ENCODE peak calls at places on chromosomes 1 and 21, in ten cellular contexts. F, I, Y, V, B, U, S, E, X and Z are unnamed samples. For H3K27me3, the result is how much of the 10 kb centered on the place peaks cover.

GRCh38 chr1:173191011-173191410 is 16.1 kb downstream of the TNFSF4 start:
- DNase-seq in F (no peak), I (no peak), Y (no peak), V (no peak), B (no peak), U (no peak), S (peak), E (peak), X (no peak), Z (no peak)

GRCh38 chr1:226310637-226311195 is 1.8 kb upstream of the LIN9 start:
- DNase-seq in F (no peak), I (no peak), Y (peak), V (no peak), B (no peak), U (no peak), S (no peak), E (no peak), X (no peak), Z (no peak)

GRCh38 chr21:29673096-29673610 is 266.6 kb downstream of the GRIK1 start:
- DNase-seq in F (no peak), I (no peak), Y (no peak), V (no peak), B (no peak), U (no peak), S (no peak), E (no peak), X (no peak), Z (no peak)

GRCh38 chr1:97906567-97907228 is 14.1 kb downstream of the DPYD start:
- DNase-seq in F (no peak), I (no peak), Y (peak), V (peak), B (no peak), U (peak), S (peak), E (peak), X (no peak), Z (peak)

GRCh38 chr1:203702130-203702577 is 62.8 kb upstream of the LAX1 start:
- DNase-seq in F (peak), I (peak), Y (no peak), V (no peak), B (peak), U (no peak), S (peak), E (peak), X (no peak), Z (no peak)

GRCh38 chr1:15236226-15237145 is 10.5 kb upstream of the FHAD1 start:
- DNase-seq in F (no peak), I (no peak), Y (no peak), V (no peak), B (no peak), U (no peak), S (peak), E (no peak), X (no peak), Z (no peak)

GRCh38 chr1:90133133-90133532 is 138.2 kb downstream of the ZNF326 start:
- DNase-seq in F (peak), I (no peak), Y (peak), V (no peak), B (peak), U (no peak), S (peak), E (peak), X (no peak), Z (no peak)

GRCh38 chr1:222171005-222171404 is 376.9 kb downstream of the HHIPL2 start:
- DNase-seq in F (no peak), I (no peak), Y (peak), V (no peak), B (no peak), U (no peak), S (peak), E (peak), X (no peak), Z (no peak)

GRCh38 chr1:59994302-59995198 is 68.0 kb upstream of the CYP2J2 start:
- DNase-seq in F (no peak), I (no peak), Y (no peak), V (no peak), B (peak), U (no peak), S (peak), E (peak), X (no peak), Z (no peak)

GRCh38 chr1:118989878-118990378 is 1.8 kb upstream of the TBX15 start:
- DNase-seq in F (no peak), I (no peak), Y (peak), V (no peak), B (no peak), U (no peak), S (peak), E (peak), X (no peak), Z (no peak)

GRCh38 chr1:112532074-112532473 is 23.3 kb downstream of the WNT2B start:
- DNase-seq in F (no peak), I (no peak), Y (no peak), V (no peak), B (no peak), U (no peak), S (no peak), E (no peak), X (no peak), Z (no peak)

GRCh38 chr1:19644761-19645543 is 841 bp downstream of the NBL1 start:
- DNase-seq in F (no peak), I (no peak), Y (peak), V (no peak), B (no peak), U (no peak), S (peak), E (no peak), X (no peak), Z (no peak)

GRCh38 chr1:11671205-11671543 is 7.2 kb downstream of the FBXO6 start:
- DNase-seq in F (no peak), I (no peak), Y (peak), V (no peak), B (no peak), U (no peak), S (no peak), E (no peak), X (no peak), Z (no peak)

GRCh38 chr1:181659348-181659957 is 176.1 kb downstream of the CACNA1E start:
- DNase-seq in F (no peak), I (no peak), Y (no peak), V (no peak), B (no peak), U (no peak), S (no peak), E (no peak), X (peak), Z (no peak)

GRCh38 chr1:20410555-20410954 is 75.5 kb downstream of the CAMK2N1 start:
- DNase-seq in F (no peak), I (no peak), Y (no peak), V (no peak), B (no peak), U (no peak), S (peak), E (no peak), X (no peak), Z (no peak)

GRCh38 chr1:91830242-91831131 is 55.5 kb downstream of the TGFBR3 start:
- DNase-seq in F (peak), I (no peak), Y (peak), V (peak), B (peak), U (no peak), S (peak), E (peak), X (no peak), Z (no peak)

GRCh38 chr1:233215135-233215722 is 80.3 kb downstream of the PCNX2 start:
- DNase-seq in F (no peak), I (no peak), Y (no peak), V (no peak), B (no peak), U (no peak), S (no peak), E (no peak), X (no peak), Z (no peak)

GRCh38 chr1:190904091-190904695 is 426.5 kb upstream of the BRINP3 start:
- DNase-seq in F (no peak), I (no peak), Y (no peak), V (no peak), B (no peak), U (no peak), S (no peak), E (peak), X (no peak), Z (no peak)

GRCh38 chr1:11473635-11474034 is 5.3 kb upstream of the DISP3 start:
- DNase-seq in F (no peak), I (no peak), Y (peak), V (no peak), B (no peak), U (no peak), S (peak), E (no peak), X (no peak), Z (no peak)

GRCh38 chr21:33035147-33035546 is 9.4 kb downstream of the OLIG2 start:
- DNase-seq in F (no peak), I (no peak), Y (no peak), V (no peak), B (no peak), U (no peak), S (no peak), E (no peak), X (no peak), Z (no peak)

GRCh38 chr21:33032434-33033047 is 6.8 kb downstream of the OLIG2 start:
- DNase-seq in F (no peak), I (no peak), Y (peak), V (no peak), B (no peak), U (no peak), S (no peak), E (no peak), X (no peak), Z (no peak)

GRCh38 chr21:33031562-33031961 is 5.8 kb downstream of the OLIG2 start:
- DNase-seq in F (no peak), I (no peak), Y (peak), V (no peak), B (no peak), U (no peak), S (no peak), E (no peak), X (no peak), Z (no peak)

GRCh38 chr21:33033094-33033951 is 7.6 kb downstream of the OLIG2 start:
- DNase-seq in F (no peak), I (no peak), Y (peak), V (no peak), B (no peak), U (no peak), S (no peak), E (no peak), X (no peak), Z (no peak)

GRCh38 chr21:33033961-33034413 is 8.3 kb downstream of the OLIG2 start:
- DNase-seq in F (no peak), I (no peak), Y (peak), V (no peak), B (no peak), U (no peak), S (no peak), E (no peak), X (no peak), Z (no peak)
- H3K27me3 ChIP-seq in F (half or more), I (under half), Y (half or more), V (half or more), B (half or more), U (half or more), S (half or more), E (half or more), X (under half), Z (under half)

GRCh38 chr1:205505791-205506190 is 1.3 kb downstream of the CDK18 start:
- DNase-seq in F (peak), I (no peak), Y (peak), V (peak), B (no peak), U (no peak), S (peak), E (no peak), X (no peak), Z (no peak)
- H3K27me3 ChIP-seq in F (under half), I (under half), Y (under half), V (under half), B (under half), U (under half), S (under half), E (under half), X (under half), Z (under half)

GRCh38 chr1:217138839-217139466 is 415.7 kb upstream of the ESRRG start:
- DNase-seq in F (no peak), I (no peak), Y (peak), V (no peak), B (no peak), U (peak), S (no peak), E (no peak), X (no peak), Z (no peak)

GRCh38 chr1:217136895-217137205 is 413.6 kb upstream of the ESRRG start:
- DNase-seq in F (no peak), I (no peak), Y (peak), V (no peak), B (no peak), U (peak), S (no peak), E (no peak), X (no peak), Z (no peak)

GRCh38 chr1:217137210-217137871 is 414.1 kb upstream of the ESRRG start:
- DNase-seq in F (no peak), I (no peak), Y (peak), V (no peak), B (no peak), U (peak), S (no peak), E (no peak), X (no peak), Z (no peak)

GRCh38 chr1:217139513-217139912 is 416.3 kb upstream of the ESRRG start:
- DNase-seq in F (no peak), I (no peak), Y (peak), V (no peak), B (no peak), U (peak), S (no peak), E (no peak), X (no peak), Z (no peak)

GRCh38 chr1:217138173-217138838 is 415.1 kb upstream of the ESRRG start:
- DNase-seq in F (no peak), I (no peak), Y (peak), V (no peak), B (no peak), U (peak), S (no peak), E (no peak), X (no peak), Z (no peak)
- H3K27me3 ChIP-seq in F (under half), I (under half), Y (under half), V (half or more), B (half or more), U (half or more), S (half or more), E (half or more), X (under half), Z (under half)

DNA sequence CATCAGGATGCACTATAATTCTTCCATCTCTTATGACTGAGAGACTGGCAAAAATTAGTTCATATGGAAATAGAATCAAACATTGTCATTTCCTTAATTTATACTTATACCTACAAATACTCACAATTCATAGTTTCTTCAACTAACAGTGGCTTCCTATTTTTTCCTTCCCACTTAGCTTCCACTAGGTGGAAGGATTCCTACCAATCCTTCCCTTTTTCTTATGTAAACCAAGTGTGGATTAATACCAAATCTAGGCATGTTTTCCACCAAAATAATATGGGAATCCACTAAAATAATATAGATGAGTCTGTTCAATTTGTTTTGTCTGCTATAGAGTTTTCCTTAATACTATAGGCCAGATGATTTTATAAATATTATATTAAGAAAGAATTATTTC is 1537.1 kb downstream of the PLA2G4A start:
- DNase-seq in F (no peak), I (no peak), Y (no peak), V (no peak), B (no peak), U (no peak), S (no peak), E (no peak), X (no peak), Z (no peak)
- H3K27me3 ChIP-seq in F (under half), I (under half), Y (under half), V (under half), B (under half), U (under half), S (under half), E (under half), X (under half), Z (under half)

DNA sequence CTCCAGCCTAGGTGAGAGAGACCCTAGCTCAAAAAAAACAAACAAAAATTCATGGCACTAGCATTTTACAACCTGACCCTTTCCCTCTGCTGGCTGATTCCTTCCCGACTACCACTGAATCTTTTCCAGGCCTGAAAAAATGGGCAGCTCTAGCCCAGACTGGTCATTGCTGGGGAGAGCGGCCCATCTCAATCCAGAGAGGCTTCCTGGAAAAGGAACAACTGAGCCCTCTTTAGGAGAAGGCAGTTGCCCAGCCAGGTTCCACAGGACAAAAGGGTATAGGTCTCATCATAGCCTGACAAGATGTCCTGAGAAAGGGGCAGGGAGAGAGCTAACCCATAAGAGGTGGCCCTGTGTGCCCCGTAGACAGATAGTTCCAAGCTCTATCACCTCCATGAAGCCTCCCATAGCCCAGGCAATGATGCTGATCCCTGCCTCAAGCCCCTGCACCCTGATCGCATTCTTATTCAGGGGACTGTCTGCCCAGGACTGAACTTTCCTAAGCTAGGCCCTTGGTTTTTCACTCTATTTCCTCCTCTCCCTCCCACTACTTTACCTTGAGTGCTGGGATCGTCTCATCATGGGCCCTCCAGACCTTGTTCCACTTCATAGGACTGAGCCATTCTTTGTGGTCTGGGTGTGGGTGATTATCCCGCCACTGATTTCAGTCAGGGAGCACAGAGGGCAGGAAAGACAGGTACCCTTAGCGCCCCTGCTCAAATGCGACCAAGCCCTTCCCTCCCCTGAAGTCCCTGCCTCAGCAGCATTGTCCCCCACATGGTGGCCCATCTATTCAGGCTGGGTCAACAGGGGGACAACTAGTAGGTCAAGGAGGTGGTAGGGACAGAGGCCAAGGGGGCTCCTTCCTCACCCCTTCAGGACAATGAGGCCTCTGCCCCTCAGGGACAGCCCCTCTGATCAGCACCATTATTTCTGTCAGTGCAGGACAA is 18.2 kb downstream of the RHBG start:
- DNase-seq in F (no peak), I (no peak), Y (peak), V (no peak), B (no peak), U (no peak), S (no peak), E (no peak), X (no peak), Z (no peak)
- H3K27me3 ChIP-seq in F (under half), I (under half), Y (half or more), V (half or more), B (under half), U (half or more), S (under half), E (under half), X (under half), Z (under half)

GRCh38 chr1:26960625-26960966 is 328 bp upstream of the KDF1 start:
- DNase-seq in F (no peak), I (no peak), Y (no peak), V (no peak), B (no peak), U (no peak), S (no peak), E (no peak), X (no peak), Z (no peak)

GRCh38 chr1:26956321-26956720 is 3.9 kb downstream of the KDF1 start:
- DNase-seq in F (no peak), I (no peak), Y (no peak), V (no peak), B (no peak), U (no peak), S (no peak), E (no peak), X (no peak), Z (no peak)

GRCh38 chr1:26959722-26960624 is at the start of gene KDF1:
- DNase-seq in F (peak), I (peak), Y (no peak), V (peak), B (no peak), U (peak), S (peak), E (no peak), X (no peak), Z (no peak)

GRCh38 chr1:26959270-26959669 is 998 bp downstream of the KDF1 start:
- DNase-seq in F (no peak), I (no peak), Y (no peak), V (no peak), B (no peak), U (peak), S (no peak), E (no peak), X (no peak), Z (no peak)

DNA sequence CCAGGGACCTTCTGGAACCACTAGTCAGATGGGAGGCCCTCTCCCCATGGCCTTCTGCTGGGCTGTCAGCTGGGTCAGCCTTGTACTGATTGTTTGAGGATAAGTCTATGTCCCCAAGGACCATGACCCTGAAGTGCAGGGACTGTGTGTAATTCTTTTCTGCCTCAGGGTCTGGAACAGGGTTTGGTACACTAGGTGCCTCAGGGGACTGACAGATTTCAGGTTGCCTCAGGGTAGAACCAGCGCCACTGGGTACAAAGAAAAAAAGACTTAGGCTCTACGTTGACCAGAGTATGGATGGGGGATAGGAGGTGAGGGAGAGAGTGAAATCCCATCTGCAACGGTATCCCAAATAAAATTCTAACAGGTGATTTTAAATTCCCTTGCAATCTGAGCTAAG is 3.0 kb downstream of the KDF1 start:
- DNase-seq in F (no peak), I (no peak), Y (no peak), V (no peak), B (no peak), U (peak), S (no peak), E (no peak), X (no peak), Z (no peak)
- H3K27me3 ChIP-seq in F (under half), I (under half), Y (under half), V (under half), B (half or more), U (half or more), S (under half), E (under half), X (under half), Z (under half)